ENCODE peak calls at places on chromosomes 7 and 10, in six cellular contexts. One of them, this sample, is unnamed.

GRCh38 chr10:4807803-4808507 is 18.1 kb upstream of the AKR1E2 start:
- DNase-seq in osteocyte: no peak
- DNase-seq in NCI-H2029 treated with DMSO at 0.1 percent for 48 hours: no peak
- DNase-seq in myocyte: peak; percentile 59
- DNase-seq in activated CD8-positive, alpha-beta memory T cell treated with anti-CD3 and anti-CD28 coated beads for 48 hours: no peak
- DNase-seq in NCI-H1417: peak; percentile 1
- DNase-seq in this sample: no peak

GRCh38 chr10:73931767-73932624 is 21.1 kb downstream of the PLAU start:
- DNase-seq in osteocyte: no peak
- DNase-seq in NCI-H2029 treated with DMSO at 0.1 percent for 48 hours: no peak
- DNase-seq in myocyte: no peak
- DNase-seq in activated CD8-positive, alpha-beta memory T cell treated with anti-CD3 and anti-CD28 coated beads for 48 hours: no peak
- DNase-seq in NCI-H1417: no peak
- DNase-seq in this sample: no peak

GRCh38 chr7:23357190-23358093 is 58.3 kb downstream of the MALSU1 start:
- DNase-seq in osteocyte: no peak
- DNase-seq in NCI-H2029 treated with DMSO at 0.1 percent for 48 hours: no peak
- DNase-seq in myocyte: peak; percentile 61
- DNase-seq in activated CD8-positive, alpha-beta memory T cell treated with anti-CD3 and anti-CD28 coated beads for 48 hours: no peak
- DNase-seq in NCI-H1417: peak; percentile 78
- DNase-seq in this sample: peak; percentile 29

GRCh38 chr10:33476757-33477273 is 142.3 kb upstream of the NRP1 start:
- DNase-seq in osteocyte: no peak
- DNase-seq in NCI-H2029 treated with DMSO at 0.1 percent for 48 hours: no peak
- DNase-seq in myocyte: no peak
- DNase-seq in activated CD8-positive, alpha-beta memory T cell treated with anti-CD3 and anti-CD28 coated beads for 48 hours: no peak
- DNase-seq in NCI-H1417: peak; percentile 27
- DNase-seq in this sample: no peak

GRCh38 chr10:103416436-103417147 is 20.2 kb downstream of the PDCD11 start:
- DNase-seq in osteocyte: no peak
- DNase-seq in NCI-H2029 treated with DMSO at 0.1 percent for 48 hours: no peak
- DNase-seq in myocyte: peak; percentile 70
- DNase-seq in activated CD8-positive, alpha-beta memory T cell treated with anti-CD3 and anti-CD28 coated beads for 48 hours: no peak
- DNase-seq in NCI-H1417: peak; percentile 67
- DNase-seq in this sample: peak; percentile 4

GRCh38 chr7:46210467-46210866 is 289.4 kb upstream of the IGFBP3 start:
- DNase-seq in osteocyte: no peak
- DNase-seq in NCI-H2029 treated with DMSO at 0.1 percent for 48 hours: no peak
- DNase-seq in myocyte: no peak
- DNase-seq in activated CD8-positive, alpha-beta memory T cell treated with anti-CD3 and anti-CD28 coated beads for 48 hours: no peak
- DNase-seq in NCI-H1417: no peak
- DNase-seq in this sample: no peak

GRCh38 chr10:52541082-52541481 is 227.0 kb downstream of the DKK1 start:
- DNase-seq in osteocyte: no peak
- DNase-seq in NCI-H2029 treated with DMSO at 0.1 percent for 48 hours: no peak
- DNase-seq in myocyte: no peak
- DNase-seq in activated CD8-positive, alpha-beta memory T cell treated with anti-CD3 and anti-CD28 coated beads for 48 hours: no peak
- DNase-seq in NCI-H1417: no peak
- DNase-seq in this sample: no peak

GRCh38 chr10:80407836-80408197 is 534 bp upstream of the PRXL2A start:
- DNase-seq in osteocyte: no peak
- DNase-seq in NCI-H2029 treated with DMSO at 0.1 percent for 48 hours: no peak
- DNase-seq in myocyte: no peak
- DNase-seq in activated CD8-positive, alpha-beta memory T cell treated with anti-CD3 and anti-CD28 coated beads for 48 hours: peak; percentile 33
- DNase-seq in NCI-H1417: peak; percentile 85
- DNase-seq in this sample: peak; percentile 8

GRCh38 chr7:73652541-73652949 is 15.1 kb upstream of the VPS37D start:
- DNase-seq in osteocyte: no peak
- DNase-seq in NCI-H2029 treated with DMSO at 0.1 percent for 48 hours: no peak
- DNase-seq in myocyte: no peak
- DNase-seq in activated CD8-positive, alpha-beta memory T cell treated with anti-CD3 and anti-CD28 coated beads for 48 hours: no peak
- DNase-seq in NCI-H1417: no peak
- DNase-seq in this sample: no peak

GRCh38 chr7:116630932-116631449 is 41.0 kb upstream of the MET start:
- DNase-seq in osteocyte: no peak
- DNase-seq in NCI-H2029 treated with DMSO at 0.1 percent for 48 hours: no peak
- DNase-seq in myocyte: peak; percentile 99
- DNase-seq in activated CD8-positive, alpha-beta memory T cell treated with anti-CD3 and anti-CD28 coated beads for 48 hours: no peak
- DNase-seq in NCI-H1417: no peak
- DNase-seq in this sample: no peak

GRCh38 chr7:151631149-151631967 is 111.7 kb upstream of the RHEB start:
- DNase-seq in osteocyte: no peak
- DNase-seq in NCI-H2029 treated with DMSO at 0.1 percent for 48 hours: peak; percentile 40
- DNase-seq in myocyte: peak; percentile 53
- DNase-seq in activated CD8-positive, alpha-beta memory T cell treated with anti-CD3 and anti-CD28 coated beads for 48 hours: no peak
- DNase-seq in NCI-H1417: peak; percentile 77
- DNase-seq in this sample: peak; percentile 27

GRCh38 chr10:72309290-72310240 is 35.8 kb downstream of the DDIT4 start:
- DNase-seq in osteocyte: no peak
- DNase-seq in NCI-H2029 treated with DMSO at 0.1 percent for 48 hours: no peak
- DNase-seq in myocyte: peak; percentile 94
- DNase-seq in activated CD8-positive, alpha-beta memory T cell treated with anti-CD3 and anti-CD28 coated beads for 48 hours: no peak
- DNase-seq in NCI-H1417: peak; percentile 21
- DNase-seq in this sample: no peak

This sample was measured in NCI-H748 treated with DMSO at 0.1 percent for 48 hours.